ENCODE peak calls at places on chromosomes 1 and 21, in six cellular contexts. One of them, this sample, is unnamed.

GRCh38 chr1:85091647-85092295 is 43.5 kb upstream of the MCOLN3 start:
- DNase-seq in glutamatergic neuron: no peak
- DNase-seq in lung: no peak
- DNase-seq in right lobe of liver: no peak
- DNase-seq in cardiac muscle cell: peak
- DNase-seq in NB4: peak
- DNase-seq in this sample: no peak

GRCh38 chr1:203282720-203283542 is 22.4 kb upstream of the BTG2 start:
- DNase-seq in right lobe of liver: no peak
- DNase-seq in glutamatergic neuron: peak
- DNase-seq in cardiac muscle cell: no peak
- DNase-seq in NB4: no peak
- DNase-seq in lung: no peak
- DNase-seq in this sample: no peak

GRCh38 chr1:29590583-29591555 is 354.5 kb downstream of the PTPRU start:
- DNase-seq in cardiac muscle cell: no peak
- DNase-seq in glutamatergic neuron: no peak
- DNase-seq in right lobe of liver: no peak
- DNase-seq in NB4: no peak
- DNase-seq in lung: no peak
- DNase-seq in this sample: peak

GRCh38 chr1:45836451-45836850 is 33.0 kb downstream of the MAST2 start:
- DNase-seq in glutamatergic neuron: no peak
- DNase-seq in lung: no peak
- DNase-seq in NB4: no peak
- DNase-seq in cardiac muscle cell: no peak
- DNase-seq in right lobe of liver: no peak
- DNase-seq in this sample: no peak

GRCh38 chr1:183734600-183735036 is 70.3 kb upstream of the RGL1 start:
- DNase-seq in glutamatergic neuron: peak
- DNase-seq in right lobe of liver: peak
- DNase-seq in NB4: no peak
- DNase-seq in lung: no peak
- DNase-seq in cardiac muscle cell: peak
- DNase-seq in this sample: no peak

GRCh38 chr1:36257375-36257767 is 33.1 kb downstream of the THRAP3 start:
- DNase-seq in cardiac muscle cell: no peak
- DNase-seq in NB4: no peak
- DNase-seq in glutamatergic neuron: no peak
- DNase-seq in lung: no peak
- DNase-seq in right lobe of liver: no peak
- DNase-seq in this sample: no peak

GRCh38 chr1:54378157-54378883 is 27.9 kb downstream of the SSBP3 start:
- DNase-seq in NB4: no peak
- DNase-seq in cardiac muscle cell: no peak
- DNase-seq in right lobe of liver: peak
- DNase-seq in lung: no peak
- DNase-seq in glutamatergic neuron: peak
- DNase-seq in this sample: no peak

GRCh38 chr21:31284797-31285397 is 59.2 kb downstream of the TIAM1 start:
- DNase-seq in glutamatergic neuron: no peak
- DNase-seq in NB4: no peak
- DNase-seq in lung: no peak
- DNase-seq in right lobe of liver: no peak
- DNase-seq in cardiac muscle cell: peak
- DNase-seq in this sample: no peak

GRCh38 chr1:98119793-98120192 is 199.0 kb upstream of the DPYD start:
- DNase-seq in lung: no peak
- DNase-seq in cardiac muscle cell: peak
- DNase-seq in right lobe of liver: no peak
- DNase-seq in NB4: peak
- DNase-seq in glutamatergic neuron: no peak
- DNase-seq in this sample: no peak

GRCh38 chr21:29578306-29578705 is 279.6 kb downstream of the BACH1 start:
- DNase-seq in NB4: no peak
- DNase-seq in lung: no peak
- DNase-seq in right lobe of liver: no peak
- DNase-seq in glutamatergic neuron: no peak
- DNase-seq in cardiac muscle cell: no peak
- DNase-seq in this sample: no peak

GRCh38 chr21:16554522-16554921 is 824.7 kb downstream of the USP25 start:
- DNase-seq in glutamatergic neuron: no peak
- DNase-seq in NB4: no peak
- DNase-seq in right lobe of liver: peak
- DNase-seq in cardiac muscle cell: peak
- DNase-seq in lung: no peak
- DNase-seq in this sample: no peak

GRCh38 chr1:203128691-203129500 is 1.4 kb downstream of the ADORA1 start:
- DNase-seq in lung: no peak
- DNase-seq in NB4: no peak
- DNase-seq in right lobe of liver: no peak
- DNase-seq in cardiac muscle cell: no peak
- DNase-seq in glutamatergic neuron: no peak
- DNase-seq in this sample: peak

GRCh38 chr1:166927701-166928100 is 47.6 kb downstream of the ILDR2 start:
- DNase-seq in cardiac muscle cell: no peak
- DNase-seq in NB4: no peak
- DNase-seq in glutamatergic neuron: no peak
- DNase-seq in lung: no peak
- DNase-seq in right lobe of liver: no peak
- DNase-seq in this sample: no peak

GRCh38 chr1:84851839-84852238 is 41.2 kb downstream of the LPAR3 start:
- DNase-seq in NB4: no peak
- DNase-seq in lung: no peak
- DNase-seq in glutamatergic neuron: no peak
- DNase-seq in cardiac muscle cell: peak
- DNase-seq in right lobe of liver: no peak
- DNase-seq in this sample: no peak

GRCh38 chr21:26067836-26068401 is 102.7 kb downstream of the APP start:
- DNase-seq in right lobe of liver: no peak
- DNase-seq in lung: no peak
- DNase-seq in glutamatergic neuron: no peak
- DNase-seq in NB4: no peak
- DNase-seq in cardiac muscle cell: peak
- DNase-seq in this sample: no peak

GRCh38 chr1:12229386-12229834 is 420 bp upstream of the VPS13D start:
- DNase-seq in NB4: no peak
- DNase-seq in cardiac muscle cell: no peak
- DNase-seq in right lobe of liver: no peak
- DNase-seq in glutamatergic neuron: no peak
- DNase-seq in lung: no peak
- DNase-seq in this sample: no peak

GRCh38 chr1:223776075-223776814 is 63.9 kb downstream of the CAPN2 start:
- DNase-seq in NB4: peak
- DNase-seq in lung: no peak
- DNase-seq in glutamatergic neuron: no peak
- DNase-seq in right lobe of liver: no peak
- DNase-seq in cardiac muscle cell: peak
- DNase-seq in this sample: peak

GRCh38 chr1:159957824-159958268 is 3.8 kb upstream of the SLAMF9 start:
- DNase-seq in lung: no peak
- DNase-seq in NB4: no peak
- DNase-seq in cardiac muscle cell: no peak
- DNase-seq in glutamatergic neuron: no peak
- DNase-seq in right lobe of liver: peak
- DNase-seq in this sample: no peak

GRCh38 chr1:20555025-20555757 is 2.8 kb downstream of the FAM43B start:
- DNase-seq in lung: no peak
- DNase-seq in right lobe of liver: no peak
- DNase-seq in NB4: no peak
- DNase-seq in cardiac muscle cell: peak
- DNase-seq in glutamatergic neuron: no peak
- DNase-seq in this sample: no peak

DNA sequence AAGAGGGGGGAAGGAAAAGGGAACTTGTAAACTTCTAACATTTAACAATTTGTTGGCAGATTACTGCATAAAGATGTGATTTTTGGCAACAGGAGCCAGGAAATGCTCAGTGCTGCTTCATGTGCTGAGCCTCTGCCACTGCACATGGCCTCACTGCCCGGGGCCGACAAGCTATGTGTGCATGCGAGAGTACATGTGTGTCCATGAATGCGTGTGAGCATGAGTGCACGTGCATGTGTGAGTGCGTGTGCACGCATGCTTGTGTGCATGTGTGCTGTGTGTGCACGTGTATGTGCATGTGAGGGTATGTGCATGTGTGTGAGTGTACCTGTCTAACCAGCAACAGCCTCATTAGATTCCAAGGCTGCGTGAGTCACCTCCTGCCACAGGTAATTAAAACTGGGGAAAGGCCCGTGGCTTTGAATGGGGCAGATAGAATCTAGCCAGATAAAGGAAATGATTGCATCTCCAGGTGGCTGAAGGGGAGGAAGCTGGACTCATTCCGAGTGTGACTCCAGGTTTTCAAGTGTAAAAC is 41.4 kb upstream of the TSPEAR start:
- DNase-seq in lung: no peak
- DNase-seq in right lobe of liver: no peak
- DNase-seq in glutamatergic neuron: no peak
- DNase-seq in cardiac muscle cell: peak
- DNase-seq in NB4: no peak
- DNase-seq in this sample: no peak
- TF ChIP-seq CTCF in lung: no peak
- TF ChIP-seq CTCF in right lobe of liver: no peak
- TF ChIP-seq CTCF in glutamatergic neuron: no peak
- TF ChIP-seq CTCF in cardiac muscle cell: no peak
- TF ChIP-seq CTCF in NB4: no peak
- TF ChIP-seq CTCF in this sample: no peak

GRCh38 chr1:117671781-117672501 is 66.1 kb downstream of the TENT5C start:
- DNase-seq in right lobe of liver: peak
- DNase-seq in glutamatergic neuron: peak
- DNase-seq in cardiac muscle cell: peak
- DNase-seq in lung: peak
- DNase-seq in NB4: peak
- DNase-seq in this sample: peak
- TF ChIP-seq CTCF in right lobe of liver: peak
- TF ChIP-seq CTCF in glutamatergic neuron: no peak
- TF ChIP-seq CTCF in cardiac muscle cell: peak
- TF ChIP-seq CTCF in lung: no peak
- TF ChIP-seq CTCF in NB4: no peak
- TF ChIP-seq CTCF in this sample: peak

GRCh38 chr1:205939690-205940330 is 3.4 kb downstream of the SLC26A9 start:
- DNase-seq in glutamatergic neuron: peak
- DNase-seq in cardiac muscle cell: no peak
- DNase-seq in right lobe of liver: no peak
- DNase-seq in lung: peak
- DNase-seq in NB4: peak
- DNase-seq in this sample: no peak
- TF ChIP-seq CTCF in glutamatergic neuron: peak
- TF ChIP-seq CTCF in cardiac muscle cell: peak
- TF ChIP-seq CTCF in right lobe of liver: no peak
- TF ChIP-seq CTCF in lung: no peak
- TF ChIP-seq CTCF in NB4: peak
- TF ChIP-seq CTCF in this sample: no peak

DNA sequence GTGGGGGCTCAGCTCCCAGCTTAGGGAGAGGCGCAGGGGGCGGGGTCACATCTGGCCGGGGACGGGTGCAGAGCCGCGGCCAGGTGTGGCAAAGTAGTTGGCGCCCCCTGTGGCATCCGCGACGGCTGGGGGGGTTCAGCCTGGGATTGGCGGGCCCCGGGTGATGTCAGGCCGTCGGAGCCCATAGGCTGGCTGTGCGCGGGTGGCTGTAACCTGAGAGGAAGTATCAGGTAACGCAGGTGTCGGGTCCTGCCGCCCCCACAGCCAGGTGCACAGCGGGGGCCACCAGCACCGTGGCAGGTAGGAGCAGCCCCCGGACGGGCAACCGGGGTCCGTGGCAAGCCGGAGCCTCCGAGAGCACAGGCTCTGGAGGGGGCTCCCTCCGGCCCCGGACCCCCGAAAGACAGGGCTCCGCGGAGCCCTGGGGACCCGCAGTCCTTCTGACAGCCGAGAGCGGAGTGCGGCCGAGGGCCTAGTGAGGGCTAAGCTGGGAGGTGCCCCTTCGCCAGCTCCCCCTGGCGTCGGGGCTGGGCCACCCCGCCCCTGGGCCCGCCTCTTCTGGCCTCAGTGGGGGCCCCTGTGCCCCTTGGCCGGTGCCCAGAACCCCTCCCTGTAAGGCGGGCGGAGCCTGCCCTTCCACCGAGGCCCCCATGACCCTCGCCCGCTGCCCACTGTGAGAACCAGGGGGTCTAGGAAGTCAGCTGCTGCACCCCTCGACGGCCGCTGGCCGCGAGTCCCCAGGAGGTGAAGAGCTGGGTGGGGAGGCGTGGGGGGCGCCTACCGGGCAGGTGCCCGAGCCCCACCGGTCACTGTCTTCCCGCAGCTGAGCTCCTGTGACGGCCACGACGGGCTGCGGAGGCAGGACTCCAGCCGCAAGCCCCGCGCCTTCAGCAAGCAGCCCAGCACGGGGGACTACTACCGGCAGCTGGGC is 17.9 kb downstream of the TNFRSF25 start:
- DNase-seq in lung: no peak
- DNase-seq in right lobe of liver: peak
- DNase-seq in cardiac muscle cell: no peak
- DNase-seq in glutamatergic neuron: no peak
- DNase-seq in NB4: no peak
- DNase-seq in this sample: no peak
- TF ChIP-seq CTCF in lung: no peak
- TF ChIP-seq CTCF in right lobe of liver: peak
- TF ChIP-seq CTCF in cardiac muscle cell: peak
- TF ChIP-seq CTCF in glutamatergic neuron: peak
- TF ChIP-seq CTCF in NB4: no peak
- TF ChIP-seq CTCF in this sample: no peak

GRCh38 chr1:7679159-7679872 is 91.8 kb upstream of the VAMP3 start:
- DNase-seq in cardiac muscle cell: no peak
- DNase-seq in NB4: no peak
- DNase-seq in lung: no peak
- DNase-seq in right lobe of liver: peak
- DNase-seq in glutamatergic neuron: no peak
- DNase-seq in this sample: no peak

GRCh38 chr1:7676274-7676945 is 94.7 kb upstream of the VAMP3 start:
- DNase-seq in glutamatergic neuron: no peak
- DNase-seq in lung: no peak
- DNase-seq in cardiac muscle cell: no peak
- DNase-seq in right lobe of liver: peak
- DNase-seq in NB4: no peak
- DNase-seq in this sample: no peak

GRCh38 chr1:7678491-7679158 is 92.5 kb upstream of the VAMP3 start:
- DNase-seq in glutamatergic neuron: no peak
- DNase-seq in NB4: no peak
- DNase-seq in lung: no peak
- DNase-seq in right lobe of liver: no peak
- DNase-seq in cardiac muscle cell: no peak
- DNase-seq in this sample: no peak

GRCh38 chr1:7677111-7677510 is 94.0 kb upstream of the VAMP3 start:
- DNase-seq in NB4: no peak
- DNase-seq in cardiac muscle cell: no peak
- DNase-seq in glutamatergic neuron: no peak
- DNase-seq in lung: no peak
- DNase-seq in right lobe of liver: no peak
- DNase-seq in this sample: no peak

GRCh38 chr1:7677815-7678214 is 93.3 kb upstream of the VAMP3 start:
- DNase-seq in glutamatergic neuron: no peak
- DNase-seq in NB4: no peak
- DNase-seq in cardiac muscle cell: no peak
- DNase-seq in lung: no peak
- DNase-seq in right lobe of liver: no peak
- DNase-seq in this sample: no peak
- TF ChIP-seq CTCF in glutamatergic neuron: no peak
- TF ChIP-seq CTCF in NB4: no peak
- TF ChIP-seq CTCF in cardiac muscle cell: no peak
- TF ChIP-seq CTCF in lung: no peak
- TF ChIP-seq CTCF in right lobe of liver: no peak
- TF ChIP-seq CTCF in this sample: no peak